ENCODE peak calls at places on chromosomes 5 and 9, in five cellular contexts. V is gastrocnemius medialis, X is thoracic aorta, D is iPS DF 6.9, C is neural progenitor cell. J is an unnamed sample. For H3K9me3 and H3K36me3, the result is how much of the 10 kb centered on the place peaks cover.

GRCh38 chr9:98216391-98216790 is 24.0 kb upstream of the CORO2A start:
- DNase-seq in X (no peak), V (no peak), D (no peak), C (no peak), J (no peak)

GRCh38 chr5:127521138-127521770 is 3.8 kb downstream of the PRRC1 start:
- DNase-seq in V (no peak), C (no peak), D (no peak), X (no peak), J (no peak)

GRCh38 chr5:177403826-177404640 is 3.6 kb upstream of the PFN3 start:
- DNase-seq in V (peak), C (peak), X (peak), D (no peak), J (peak)

GRCh38 chr5:132662925-132663770 is 5.2 kb downstream of the IL13 start:
- DNase-seq in C (no peak), V (no peak), X (no peak), D (no peak), J (no peak)

GRCh38 chr5:58458851-58459275 is 1.0 kb downstream of the PLK2 start:
- DNase-seq in D (no peak), C (no peak), X (no peak), V (no peak), J (no peak)

GRCh38 chr5:72438141-72438540 is 69.1 kb downstream of the ZNF366 start:
- DNase-seq in D (no peak), V (no peak), C (no peak), X (no peak), J (no peak)

GRCh38 chr5:91850031-91850430 is 466.9 kb upstream of the ARRDC3 start:
- DNase-seq in D (no peak), V (no peak), C (no peak), X (no peak), J (no peak)

GRCh38 chr5:142841511-142842255 is 71.5 kb downstream of the ARHGAP26 start:
- DNase-seq in X (peak), V (peak), D (no peak), C (peak), J (peak)

GRCh38 chr5:139402561-139403158 is 1.2 kb downstream of the SPATA24 start:
- DNase-seq in D (no peak), V (peak), X (no peak), C (peak), J (peak)

GRCh38 chr9:130200038-130200979 is 28.1 kb downstream of the NCS1 start:
- DNase-seq in V (no peak), C (no peak), D (no peak), X (no peak), J (no peak)

GRCh38 chr9:94900222-94901018 is 173.9 kb downstream of the AOPEP start:
- DNase-seq in X (no peak), C (no peak), V (no peak), D (no peak), J (peak)
- H3K4me3 ChIP-seq in X (peak), C (no peak), V (no peak), D (no peak), J (peak)

DNA sequence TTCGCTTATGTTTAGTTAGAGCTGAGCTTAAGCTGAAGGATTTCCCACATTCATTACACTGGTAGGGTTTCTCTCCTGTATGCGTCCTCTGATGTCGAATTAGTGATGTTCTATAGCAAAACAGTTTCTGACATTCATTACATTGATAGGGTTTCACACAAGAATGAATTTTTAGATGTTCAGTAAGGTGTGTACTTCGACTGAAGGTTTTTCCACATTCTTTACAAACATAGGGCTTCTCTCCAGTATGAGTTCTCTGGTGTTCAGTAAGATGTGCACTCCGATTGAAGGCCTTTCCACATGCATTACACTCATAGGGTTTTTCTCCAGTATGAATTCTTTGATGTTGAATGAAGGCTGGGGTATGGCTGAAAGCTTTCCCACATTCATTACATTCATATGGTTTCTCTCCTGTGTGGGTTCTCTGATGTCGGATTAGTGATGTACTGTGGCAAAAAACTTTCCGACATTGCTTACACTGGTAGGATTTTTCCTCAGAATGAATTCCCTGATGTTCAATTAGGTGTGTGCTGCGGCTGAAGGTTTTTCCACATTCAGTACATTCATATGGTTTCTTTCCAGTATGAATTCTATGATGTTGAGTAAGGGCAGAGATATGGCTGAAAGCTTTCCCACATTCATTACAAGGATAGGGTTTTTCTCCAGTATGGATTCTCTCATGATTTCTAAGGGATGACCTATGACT is 14.6 kb downstream of the ZNF883 start:
- DNase-seq in X (no peak), C (no peak), D (no peak), V (no peak), J (no peak)
- H3K9me3 ChIP-seq in X (half or more), C (half or more), D (under half), V (under half), J (under half)

DNA sequence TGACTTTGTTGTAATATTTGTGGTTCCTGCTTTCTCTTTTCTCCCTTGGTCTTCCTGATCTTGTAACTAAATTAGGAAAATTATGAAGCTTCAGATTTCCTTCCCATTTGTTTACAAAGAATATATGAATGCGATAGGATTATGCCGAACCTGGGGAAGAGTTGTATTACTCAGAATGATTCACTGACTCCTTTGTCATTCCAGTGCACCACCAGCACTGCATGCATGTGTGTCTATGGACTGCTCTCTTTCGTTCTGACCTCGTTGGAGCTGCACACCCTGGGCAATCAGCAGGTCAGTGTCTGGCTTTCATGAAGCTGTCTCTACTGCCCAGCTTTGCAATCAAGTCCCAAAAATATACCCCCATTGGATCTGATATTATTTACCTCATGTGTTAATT is 25.5 kb downstream of the NUP188 start:
- DNase-seq in X (no peak), C (no peak), D (no peak), V (no peak), J (peak)
- H3K36me3 ChIP-seq in X (half or more), C (under half), D (under half), V (under half), J (half or more)

GRCh38 chr5:39057745-39058144 is 16.5 kb downstream of the RICTOR start:
- DNase-seq in X (no peak), V (no peak), C (no peak), D (no peak), J (no peak)
- H3K4me3 ChIP-seq in X (peak), V (peak), C (no peak), D (no peak), J (peak)

DNA sequence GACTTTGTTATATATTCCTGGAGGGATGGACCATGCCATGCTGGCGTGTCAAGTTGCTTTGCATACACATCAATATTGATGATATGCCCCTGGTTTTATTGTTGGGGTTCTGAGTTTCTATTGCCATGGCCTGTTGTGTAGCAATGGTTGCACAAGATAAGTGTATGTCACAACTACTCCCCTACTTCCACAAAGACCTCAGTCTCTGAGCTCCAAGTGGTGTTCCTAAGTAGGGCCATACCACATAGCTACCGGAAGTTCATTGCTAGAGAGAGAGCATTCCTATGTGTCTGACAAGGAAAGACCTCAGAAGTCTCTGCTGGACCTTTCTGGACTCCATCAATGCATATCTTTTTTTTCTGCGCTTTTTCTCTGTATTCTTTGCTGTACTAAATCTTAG is 19.7 kb downstream of the TXNDC8 start:
- DNase-seq in D (no peak), X (no peak), V (no peak), C (no peak), J (no peak)
- H3K9me3 ChIP-seq in D (under half), X (under half), V (under half), C (under half), J (under half)

GRCh38 chr5:179980767-179981166 is 73.1 kb upstream of the TBC1D9B start:
- DNase-seq in D (no peak), V (no peak), C (no peak), X (no peak), J (no peak)

GRCh38 chr5:179974946-179975712 is 67.4 kb upstream of the TBC1D9B start:
- DNase-seq in X (no peak), V (no peak), C (peak), D (peak), J (peak)

GRCh38 chr5:179975713-179976030 is 68.0 kb upstream of the TBC1D9B start:
- DNase-seq in D (no peak), C (no peak), X (no peak), V (no peak), J (no peak)

GRCh38 chr5:179974281-179974945 is 66.7 kb upstream of the TBC1D9B start:
- DNase-seq in D (no peak), V (no peak), C (no peak), X (no peak), J (no peak)

DNA sequence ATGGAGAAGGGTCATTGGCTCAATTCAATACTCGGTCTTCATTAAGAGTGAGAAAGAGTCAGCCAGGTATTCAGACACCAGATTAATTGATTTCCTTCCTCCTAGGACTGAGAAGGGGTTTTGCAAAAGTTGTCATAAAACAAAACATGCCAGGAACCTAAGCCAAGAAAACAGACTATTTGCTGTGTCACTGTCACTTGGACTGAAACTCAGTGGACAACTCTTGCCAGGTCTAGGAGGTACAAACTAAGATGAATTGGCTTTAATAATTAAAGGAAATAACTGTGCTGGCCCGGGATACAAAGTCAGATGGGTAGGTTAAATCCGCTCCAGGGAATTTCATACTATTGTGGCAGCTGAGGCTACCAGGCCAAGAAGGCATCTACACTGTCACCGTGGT is 71.1 kb upstream of the TBC1D9B start:
- DNase-seq in X (no peak), D (no peak), V (no peak), C (no peak), J (no peak)
- H3K36me3 ChIP-seq in X (under half), D (under half), V (under half), C (under half), J (under half)

GRCh38 chr9:125651907-125652306 is 55.1 kb downstream of the MAPKAP1 start:
- DNase-seq in V (no peak), X (no peak), D (no peak), C (no peak), J (no peak)

GRCh38 chr9:125649826-125650225 is 57.2 kb downstream of the MAPKAP1 start:
- DNase-seq in D (no peak), C (no peak), X (no peak), V (no peak), J (no peak)

GRCh38 chr9:125650271-125650737 is 56.7 kb downstream of the MAPKAP1 start:
- DNase-seq in V (no peak), D (no peak), C (no peak), X (no peak), J (no peak)

GRCh38 chr9:125648294-125648693 is 58.7 kb downstream of the MAPKAP1 start:
- DNase-seq in V (no peak), D (no peak), C (no peak), X (no peak), J (no peak)

GRCh38 chr9:125649315-125649714 is 57.7 kb downstream of the MAPKAP1 start:
- DNase-seq in C (no peak), V (no peak), X (no peak), D (no peak), J (peak)
- H3K4me3 ChIP-seq in C (no peak), V (no peak), X (no peak), D (no peak), J (no peak)

GRCh38 chr9:135224286-135224871 is 136.9 kb downstream of the OLFM1 start:
- DNase-seq in C (no peak), X (no peak), V (no peak), D (no peak), J (no peak)

GRCh38 chr9:135223831-135224230 is 136.4 kb downstream of the OLFM1 start:
- DNase-seq in V (no peak), C (no peak), X (no peak), D (no peak), J (no peak)

GRCh38 chr9:135224921-135225541 is 137.6 kb downstream of the OLFM1 start:
- DNase-seq in C (peak), X (no peak), D (no peak), V (no peak), J (no peak)

GRCh38 chr9:135226369-135227050 is 139.0 kb downstream of the OLFM1 start:
- DNase-seq in X (no peak), C (no peak), V (no peak), D (no peak), J (no peak)

DNA sequence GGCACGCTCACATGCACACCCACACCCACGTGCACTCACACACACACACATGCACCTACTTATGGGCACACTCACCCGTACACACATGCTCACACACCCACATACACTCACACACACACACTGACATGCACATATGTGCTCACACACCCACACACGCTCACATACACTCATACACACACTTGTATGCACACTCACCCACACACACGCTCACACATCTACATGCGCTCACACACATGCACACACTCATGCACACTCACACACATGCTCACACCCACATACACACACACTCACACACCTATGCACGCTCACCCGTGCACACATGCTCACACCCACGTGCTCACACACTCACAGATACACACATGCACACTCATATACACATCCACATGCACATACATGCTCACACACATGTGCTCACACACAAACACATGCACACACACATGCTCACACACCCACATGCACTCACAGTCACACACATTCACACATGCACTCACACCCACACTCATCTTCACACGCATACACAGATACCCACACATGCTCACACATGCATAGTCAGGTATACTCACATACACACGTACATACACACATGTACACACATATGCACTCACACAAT is 138.3 kb downstream of the OLFM1 start:
- DNase-seq in V (no peak), X (no peak), C (no peak), D (no peak), J (no peak)
- H3K9me3 ChIP-seq in V (under half), X (under half), C (under half), D (under half), J (under half)

GRCh38 chr9:69248005-69248404 is 73.9 kb downstream of the TJP2 start:
- DNase-seq in C (no peak), X (no peak), V (no peak), D (no peak), J (no peak)

GRCh38 chr9:69249337-69249736 is 75.3 kb downstream of the TJP2 start:
- DNase-seq in C (peak), D (no peak), V (no peak), X (no peak), J (no peak)

GRCh38 chr9:69252436-69252835 is 72.6 kb upstream of the ENTREP1 start:
- DNase-seq in X (no peak), D (no peak), C (no peak), V (no peak), J (no peak)

GRCh38 chr9:69253057-69253456 is 72.0 kb upstream of the ENTREP1 start:
- DNase-seq in X (no peak), V (no peak), C (no peak), D (no peak), J (no peak)

DNA sequence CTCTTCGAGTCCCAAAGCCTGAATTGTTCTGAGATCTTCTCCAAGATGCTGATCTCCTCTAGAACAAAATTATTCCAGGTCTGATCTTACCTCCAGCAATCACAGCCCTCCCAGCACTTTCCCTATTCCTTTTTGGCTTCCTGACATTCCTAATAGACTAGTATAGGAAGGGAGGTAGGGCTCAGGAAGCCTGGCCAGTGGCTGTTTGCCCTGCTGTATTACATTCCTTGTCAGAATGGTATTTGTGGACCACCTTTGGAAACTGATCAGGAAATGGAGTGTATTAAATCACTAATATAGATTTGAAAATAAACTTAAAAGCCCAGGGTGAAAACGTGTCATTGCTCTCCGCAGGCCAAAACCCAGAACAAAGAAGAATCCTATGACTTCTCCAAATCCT is 74.3 kb upstream of the ENTREP1 start:
- DNase-seq in C (no peak), D (no peak), V (no peak), X (no peak), J (no peak)
- H3K36me3 ChIP-seq in C (under half), D (under half), V (under half), X (half or more), J (under half)

J was measured in MG63.